ENCODE peak calls at places on chromosomes 12 and 14, in five cellular contexts. E is GM13976, C is AG10803, V is left lung, S is tibial artery. D is an unnamed sample.

GRCh38 chr14:52447236-52447635 is 105.1 kb downstream of the TXNDC16 start:
- DNase-seq in E (no peak), C (no peak), V (no peak), S (no peak), D (no peak)

GRCh38 chr12:124179936-124180605 is 114.8 kb upstream of the RFLNA start:
- DNase-seq in E (no peak), C (no peak), V (no peak), S (no peak), D (no peak)

GRCh38 chr12:71626098-71626497 is 37.5 kb downstream of the ZFC3H1 start:
- DNase-seq in E (peak; percentile 28), C (no peak), V (no peak), S (no peak), D (no peak)

GRCh38 chr12:122336015-122336946 is 70.0 kb upstream of the VPS33A start:
- DNase-seq in E (peak; percentile 47), C (peak; percentile 38), V (no peak), S (no peak), D (peak; percentile 68)

GRCh38 chr12:114248527-114248926 is 157.4 kb downstream of the TBX5 start:
- DNase-seq in E (no peak), C (no peak), V (no peak), S (no peak), D (no peak)

GRCh38 chr14:21991130-21991529 is 317.5 kb upstream of the OR4E1 start:
- DNase-seq in E (no peak), C (no peak), V (no peak), S (no peak), D (peak; percentile 29)

GRCh38 chr14:36181417-36181816 is 4.9 kb upstream of the PTCSC3 start:
- DNase-seq in E (no peak), C (no peak), V (no peak), S (no peak), D (no peak)

GRCh38 chr14:76872796-76873432 is 46.7 kb downstream of the LRRC74A start:
- DNase-seq in E (peak; percentile 84), C (peak; percentile 35), V (no peak), S (no peak), D (peak; percentile 77)

GRCh38 chr14:59159169-59159568 is 29.3 kb upstream of the DAAM1 start:
- DNase-seq in E (no peak), C (no peak), V (no peak), S (no peak), D (no peak)

GRCh38 chr12:66321433-66321832 is 19.1 kb downstream of the HELB start:
- DNase-seq in E (no peak), C (no peak), V (no peak), S (no peak), D (no peak)

GRCh38 chr12:61490732-61491498 is 769.3 kb upstream of the USP15 start:
- DNase-seq in E (no peak), C (no peak), V (no peak), S (no peak), D (no peak)

GRCh38 chr12:2137707-2138106 is 84.9 kb downstream of the CACNA1C start:
- DNase-seq in E (no peak), C (no peak), V (no peak), S (peak; percentile 74), D (no peak)

GRCh38 chr14:28407931-28408330 is 358.7 kb upstream of the FOXG1 start:
- DNase-seq in E (no peak), C (no peak), V (no peak), S (no peak), D (no peak)

GRCh38 chr12:42541965-42542364 is 47.6 kb downstream of the PRICKLE1 start:
- DNase-seq in E (no peak), C (no peak), V (no peak), S (no peak), D (no peak)

GRCh38 chr12:45183263-45183662 is 32.6 kb upstream of the ANO6 start:
- DNase-seq in E (no peak), C (peak; percentile 29), V (no peak), S (no peak), D (no peak)
- TF ChIP-seq CTCF in E (no peak), C (peak; percentile 74), V (peak; percentile 30), S (peak; percentile 54), D (peak; percentile 46)

GRCh38 chr14:99257122-99257672 is 14.8 kb downstream of the BCL11B start:
- DNase-seq in E (no peak), C (no peak), V (no peak), S (no peak), D (no peak)
- TF ChIP-seq CTCF in E (no peak), C (no peak), V (no peak), S (no peak), D (no peak)

GRCh38 chr12:128823916-128824839 is at the start of gene SLC15A4:
- DNase-seq in E (peak; percentile 97), C (peak; percentile 88), V (peak; percentile 98), S (peak; percentile 98), D (peak; percentile 97)
- TF ChIP-seq CTCF in E (peak; percentile 26), C (peak; percentile 22), V (no peak), S (peak; percentile 10), D (no peak)

GRCh38 chr12:116274552-116275375 is 2.7 kb downstream of the MED13L start:
- DNase-seq in E (no peak), C (no peak), V (no peak), S (no peak), D (no peak)
- TF ChIP-seq CTCF in E (no peak), C (no peak), V (no peak), S (no peak), D (no peak)

GRCh38 chr12:17077594-17077993 is 471.6 kb upstream of the LMO3 start:
- DNase-seq in E (no peak), C (no peak), V (no peak), S (no peak), D (no peak)

GRCh38 chr12:17076335-17076734 is 470.4 kb upstream of the LMO3 start:
- DNase-seq in E (no peak), C (no peak), V (no peak), S (no peak), D (no peak)

DNA sequence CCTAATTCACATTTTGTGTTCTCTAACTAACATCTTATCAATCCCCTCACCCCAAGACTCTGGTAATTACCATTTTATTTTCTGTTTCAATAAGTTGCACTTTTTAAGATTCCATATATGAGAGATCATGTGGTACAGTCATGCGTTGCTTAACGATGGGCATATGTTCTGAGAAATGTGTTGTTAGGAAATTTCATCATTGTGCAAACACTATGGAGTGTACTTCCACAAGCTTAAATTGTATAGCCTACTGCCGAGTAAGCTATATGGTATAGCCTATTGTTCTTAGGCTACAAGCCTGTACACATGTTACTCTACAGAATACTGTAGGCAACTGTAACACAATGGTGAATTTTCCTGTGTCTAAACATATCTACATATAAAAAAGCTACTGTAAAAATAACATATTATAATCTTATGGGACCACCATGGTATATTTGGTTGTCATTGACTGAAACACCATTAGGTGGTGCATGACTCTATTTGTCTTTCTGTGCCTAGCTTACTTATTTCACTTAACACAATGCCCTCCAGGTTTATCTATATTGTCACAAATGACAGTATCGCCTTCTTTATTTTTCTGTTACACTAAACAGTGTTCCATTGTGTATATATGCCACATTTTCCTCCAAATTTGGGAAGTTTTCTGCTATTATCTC is 473.4 kb upstream of the LMO3 start:
- DNase-seq in E (no peak), C (no peak), V (no peak), S (no peak), D (no peak)
- TF ChIP-seq CTCF in E (no peak), C (no peak), V (no peak), S (no peak), D (no peak)

DNA sequence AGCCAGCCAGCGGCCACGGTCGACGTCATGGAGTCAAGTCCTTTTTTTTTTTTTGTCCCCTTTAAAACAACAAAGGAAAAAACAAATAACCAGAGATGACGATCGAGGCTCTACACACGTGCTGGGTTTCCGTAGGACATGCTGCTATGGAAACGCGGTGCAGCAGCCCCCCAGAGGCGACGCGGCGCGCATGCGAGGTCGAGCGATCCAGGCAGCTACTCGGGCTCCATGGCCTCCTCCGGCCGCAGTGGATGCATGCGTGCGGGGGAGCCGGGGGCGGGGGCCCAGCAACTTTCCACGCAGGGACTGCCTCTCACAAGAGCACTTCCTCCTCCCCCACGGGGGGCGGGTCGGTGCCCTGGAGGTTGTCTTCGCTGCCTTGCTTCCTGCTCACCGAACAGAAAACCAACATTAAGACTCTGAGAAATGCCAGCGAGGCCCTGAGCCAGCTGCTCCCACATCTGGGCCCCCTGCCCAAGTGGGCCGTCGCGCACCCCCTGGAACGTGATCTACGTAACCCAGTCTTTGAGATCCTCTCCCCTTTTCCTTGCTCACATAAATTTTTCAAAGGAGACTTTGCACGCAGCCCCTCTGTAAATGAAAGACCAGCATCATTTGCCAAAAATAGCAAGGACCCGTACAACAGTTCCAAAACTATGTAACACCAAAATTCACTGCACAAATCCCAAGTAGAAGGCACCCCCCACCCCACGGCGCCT is 30.7 kb downstream of the P2RX4 start:
- DNase-seq in E (peak; percentile 67), C (peak; percentile 45), V (peak; percentile 69), S (peak; percentile 89), D (peak; percentile 88)
- TF ChIP-seq CTCF in E (no peak), C (no peak), V (no peak), S (no peak), D (no peak)

DNA sequence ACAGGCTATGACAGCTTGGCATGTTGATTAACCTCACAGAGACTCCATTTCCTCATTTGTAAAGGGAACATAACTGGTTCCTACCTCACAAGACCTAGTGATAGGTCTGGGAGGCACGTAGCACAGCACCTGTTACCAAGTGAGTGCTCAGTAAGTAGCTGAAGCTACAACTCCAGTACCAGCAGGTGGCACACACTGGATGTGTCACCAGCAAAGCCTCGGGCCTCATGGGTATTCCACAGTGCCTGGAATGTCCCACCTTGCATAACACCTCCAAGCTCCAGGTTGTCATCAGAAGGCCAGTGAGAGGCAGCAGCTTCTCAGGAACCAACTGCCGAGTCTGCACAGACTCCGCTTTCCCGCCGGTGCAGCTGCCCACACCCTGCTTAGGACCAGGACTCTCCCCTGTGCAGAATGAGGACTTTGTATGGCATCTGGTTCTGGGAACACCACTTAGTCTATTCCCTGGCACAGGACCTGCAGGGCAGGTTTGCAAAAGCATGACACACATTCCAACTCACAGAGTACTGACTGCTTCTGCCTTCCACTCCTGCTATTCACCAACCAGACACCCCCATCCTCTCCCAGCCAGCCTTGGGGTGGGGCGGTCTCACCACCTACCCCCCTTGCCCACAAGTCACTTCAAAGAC is 4.2 kb downstream of the VDR start:
- DNase-seq in E (no peak), C (peak; percentile 40), V (peak; percentile 63), S (no peak), D (no peak)
- TF ChIP-seq CTCF in E (peak; percentile 23), C (peak; percentile 6), V (no peak), S (no peak), D (no peak)

D was measured in activated CD8-positive, alpha-beta T cell treated with anti-CD3 and anti-CD28 coated beads for 36 hours.